ENCODE peak calls at places on chromosomes 7 and 10, in four cellular contexts. One of them, this sample, is unnamed.

GRCh38 chr10:133258066-133258817 is 18.4 kb downstream of the ADAM8 start:
- DNase-seq in NCI-H1105: no peak
- DNase-seq in activated CD4-positive, alpha-beta T cell treated with anti-CD3 and anti-CD28 coated beads, Interleukin-2, amount 10 ng/mL, durations not matched to agents 24 days and 14 days: peak; percentile 80
- DNase-seq in iPS-NIHi11: no peak
- DNase-seq in this sample: no peak

GRCh38 chr7:15682751-15683150 is 3.7 kb downstream of the MEOX2 start:
- DNase-seq in activated CD4-positive, alpha-beta T cell treated with anti-CD3 and anti-CD28 coated beads, Interleukin-2, amount 10 ng/mL, durations not matched to agents 24 days and 14 days: no peak
- DNase-seq in NCI-H1105: no peak
- DNase-seq in iPS-NIHi11: no peak
- DNase-seq in this sample: no peak

GRCh38 chr7:117169907-117170306 is 153.0 kb downstream of the WNT2 start:
- DNase-seq in NCI-H1105: peak; percentile 65
- DNase-seq in iPS-NIHi11: no peak
- DNase-seq in activated CD4-positive, alpha-beta T cell treated with anti-CD3 and anti-CD28 coated beads, Interleukin-2, amount 10 ng/mL, durations not matched to agents 24 days and 14 days: no peak
- DNase-seq in this sample: no peak

GRCh38 chr7:27999829-28000228 is 180.8 kb downstream of the JAZF1 start:
- DNase-seq in NCI-H1105: peak; percentile 68
- DNase-seq in iPS-NIHi11: no peak
- DNase-seq in activated CD4-positive, alpha-beta T cell treated with anti-CD3 and anti-CD28 coated beads, Interleukin-2, amount 10 ng/mL, durations not matched to agents 24 days and 14 days: no peak
- DNase-seq in this sample: no peak

GRCh38 chr10:82942572-82943091 is 1067.6 kb downstream of the NRG3 start:
- DNase-seq in activated CD4-positive, alpha-beta T cell treated with anti-CD3 and anti-CD28 coated beads, Interleukin-2, amount 10 ng/mL, durations not matched to agents 24 days and 14 days: no peak
- DNase-seq in NCI-H1105: no peak
- DNase-seq in iPS-NIHi11: no peak
- DNase-seq in this sample: no peak

GRCh38 chr10:113436836-113437235 is 116.0 kb upstream of the HABP2 start:
- DNase-seq in iPS-NIHi11: no peak
- DNase-seq in NCI-H1105: no peak
- DNase-seq in activated CD4-positive, alpha-beta T cell treated with anti-CD3 and anti-CD28 coated beads, Interleukin-2, amount 10 ng/mL, durations not matched to agents 24 days and 14 days: no peak
- DNase-seq in this sample: no peak

GRCh38 chr7:152931583-152931982 is 172.0 kb downstream of the ACTR3B start:
- DNase-seq in iPS-NIHi11: no peak
- DNase-seq in activated CD4-positive, alpha-beta T cell treated with anti-CD3 and anti-CD28 coated beads, Interleukin-2, amount 10 ng/mL, durations not matched to agents 24 days and 14 days: no peak
- DNase-seq in NCI-H1105: peak; percentile 43
- DNase-seq in this sample: no peak

GRCh38 chr10:69449841-69450240 is 1.4 kb upstream of the TSPAN15 start:
- DNase-seq in iPS-NIHi11: peak; percentile 70
- DNase-seq in NCI-H1105: no peak
- DNase-seq in activated CD4-positive, alpha-beta T cell treated with anti-CD3 and anti-CD28 coated beads, Interleukin-2, amount 10 ng/mL, durations not matched to agents 24 days and 14 days: peak; percentile 85
- DNase-seq in this sample: peak; percentile 91

GRCh38 chr10:60434418-60435046 is 44.9 kb upstream of the ANK3 start:
- DNase-seq in NCI-H1105: peak; percentile 14
- DNase-seq in activated CD4-positive, alpha-beta T cell treated with anti-CD3 and anti-CD28 coated beads, Interleukin-2, amount 10 ng/mL, durations not matched to agents 24 days and 14 days: no peak
- DNase-seq in iPS-NIHi11: peak; percentile 49
- DNase-seq in this sample: peak; percentile 72

GRCh38 chr10:5665380-5666323 is 743 bp downstream of the ASB13 start:
- DNase-seq in iPS-NIHi11: no peak
- DNase-seq in activated CD4-positive, alpha-beta T cell treated with anti-CD3 and anti-CD28 coated beads, Interleukin-2, amount 10 ng/mL, durations not matched to agents 24 days and 14 days: no peak
- DNase-seq in NCI-H1105: no peak
- DNase-seq in this sample: peak; percentile 39

GRCh38 chr7:80373431-80374032 is 138.3 kb downstream of the GNAT3 start:
- DNase-seq in activated CD4-positive, alpha-beta T cell treated with anti-CD3 and anti-CD28 coated beads, Interleukin-2, amount 10 ng/mL, durations not matched to agents 24 days and 14 days: no peak
- DNase-seq in iPS-NIHi11: no peak
- DNase-seq in NCI-H1105: no peak
- DNase-seq in this sample: peak; percentile 2

GRCh38 chr10:93032105-93032808 is 28.3 kb upstream of the CYP26C1 start:
- DNase-seq in NCI-H1105: no peak
- DNase-seq in iPS-NIHi11: no peak
- DNase-seq in activated CD4-positive, alpha-beta T cell treated with anti-CD3 and anti-CD28 coated beads, Interleukin-2, amount 10 ng/mL, durations not matched to agents 24 days and 14 days: no peak
- DNase-seq in this sample: no peak

GRCh38 chr7:140623995-140624902 is 16.4 kb downstream of the DENND2A start:
- DNase-seq in activated CD4-positive, alpha-beta T cell treated with anti-CD3 and anti-CD28 coated beads, Interleukin-2, amount 10 ng/mL, durations not matched to agents 24 days and 14 days: no peak
- DNase-seq in iPS-NIHi11: peak; percentile 37
- DNase-seq in NCI-H1105: no peak
- DNase-seq in this sample: peak; percentile 53

GRCh38 chr7:118629898-118630469 is 405.5 kb downstream of the ANKRD7 start:
- DNase-seq in activated CD4-positive, alpha-beta T cell treated with anti-CD3 and anti-CD28 coated beads, Interleukin-2, amount 10 ng/mL, durations not matched to agents 24 days and 14 days: no peak
- DNase-seq in NCI-H1105: no peak
- DNase-seq in iPS-NIHi11: no peak
- DNase-seq in this sample: peak; percentile 38

GRCh38 chr7:40965745-40966144 is 737.1 kb downstream of the INHBA start:
- DNase-seq in activated CD4-positive, alpha-beta T cell treated with anti-CD3 and anti-CD28 coated beads, Interleukin-2, amount 10 ng/mL, durations not matched to agents 24 days and 14 days: no peak
- DNase-seq in NCI-H1105: no peak
- DNase-seq in iPS-NIHi11: no peak
- DNase-seq in this sample: no peak

GRCh38 chr10:79049931-79050895 is 18.6 kb upstream of the ZMIZ1 start:
- DNase-seq in iPS-NIHi11: no peak
- DNase-seq in NCI-H1105: no peak
- DNase-seq in activated CD4-positive, alpha-beta T cell treated with anti-CD3 and anti-CD28 coated beads, Interleukin-2, amount 10 ng/mL, durations not matched to agents 24 days and 14 days: no peak
- DNase-seq in this sample: no peak

GRCh38 chr10:132227851-132228390 is 41.2 kb downstream of the DPYSL4 start:
- DNase-seq in activated CD4-positive, alpha-beta T cell treated with anti-CD3 and anti-CD28 coated beads, Interleukin-2, amount 10 ng/mL, durations not matched to agents 24 days and 14 days: no peak
- DNase-seq in iPS-NIHi11: no peak
- DNase-seq in NCI-H1105: no peak
- DNase-seq in this sample: no peak

GRCh38 chr7:26515462-26515861 is 223.8 kb downstream of the SNX10 start:
- DNase-seq in activated CD4-positive, alpha-beta T cell treated with anti-CD3 and anti-CD28 coated beads, Interleukin-2, amount 10 ng/mL, durations not matched to agents 24 days and 14 days: no peak
- DNase-seq in iPS-NIHi11: peak; percentile 48
- DNase-seq in NCI-H1105: no peak
- DNase-seq in this sample: no peak